ENCODE peak calls at places on chromosomes 2 and 18, in nine cellular contexts. D is A549, V is IMR-90, K is heart left ventricle, F is esophagus squamous epithelium, G is adrenal gland, R is tibial nerve, H is HCT116, Z is GM12878. Q is an unnamed sample.

GRCh38 chr2:64052468-64053241 is 33.4 kb upstream of the VPS54 start:
- DNase-seq in D (no peak), V (peak; percentile 5), K (no peak), F (no peak), G (no peak), R (no peak), H (no peak), Z (no peak), Q (no peak)

GRCh38 chr2:199988176-199988575 is 32.8 kb downstream of the MAIP1 start:
- DNase-seq in D (no peak), V (peak; percentile 61), K (no peak), F (no peak), G (no peak), R (no peak), H (no peak), Z (no peak), Q (no peak)

GRCh38 chr2:44937688-44938240 is 3.7 kb upstream of the SIX3 start:
- DNase-seq in D (peak; percentile 87), V (no peak), K (no peak), F (no peak), G (no peak), R (no peak), H (peak; percentile 57), Z (no peak), Q (no peak)

GRCh38 chr2:238695538-238695937 is 152.3 kb upstream of the TWIST2 start:
- DNase-seq in D (no peak), V (no peak), K (no peak), F (no peak), G (no peak), R (no peak), H (no peak), Z (no peak), Q (peak; percentile 48)

GRCh38 chr2:70664525-70664924 is 103.5 kb downstream of the ADD2 start:
- DNase-seq in D (no peak), V (no peak), K (no peak), F (no peak), G (no peak), R (no peak), H (no peak), Z (no peak), Q (no peak)

GRCh38 chr2:179646173-179646762 is 215.1 kb downstream of the ZNF385B start:
- DNase-seq in D (no peak), V (no peak), K (no peak), F (no peak), G (no peak), R (no peak), H (no peak), Z (no peak), Q (no peak)

GRCh38 chr18:2114765-2115164 is 456.5 kb downstream of the METTL4 start:
- DNase-seq in D (no peak), V (no peak), K (no peak), F (no peak), G (no peak), R (no peak), H (no peak), Z (no peak), Q (no peak)

GRCh38 chr2:127695491-127696472 is 5.5 kb upstream of the SFT2D3 start:
- DNase-seq in D (peak; percentile 80), V (peak; percentile 40), K (peak; percentile 81), F (no peak), G (peak; percentile 49), R (no peak), H (peak; percentile 27), Z (no peak), Q (peak; percentile 72)

GRCh38 chr2:45190481-45190880 is 181.2 kb upstream of the SIX2 start:
- DNase-seq in D (peak; percentile 26), V (peak; percentile 69), K (no peak), F (no peak), G (no peak), R (no peak), H (no peak), Z (no peak), Q (no peak)

GRCh38 chr2:233690444-233690843 is 2.2 kb upstream of the UGT1A6 start:
- DNase-seq in D (peak; percentile 71), V (peak; percentile 3), K (no peak), F (no peak), G (no peak), R (no peak), H (no peak), Z (no peak), Q (no peak)

GRCh38 chr2:233693963-233694362 is 1.3 kb downstream of the UGT1A6 start:
- DNase-seq in D (no peak), V (no peak), K (no peak), F (no peak), G (no peak), R (no peak), H (no peak), Z (no peak), Q (no peak)

GRCh38 chr2:233689498-233689897 is 3.2 kb upstream of the UGT1A6 start:
- DNase-seq in D (no peak), V (no peak), K (no peak), F (no peak), G (no peak), R (no peak), H (no peak), Z (no peak), Q (no peak)

GRCh38 chr2:233692648-233693047 is at the start of gene UGT1A6:
- DNase-seq in D (no peak), V (no peak), K (no peak), F (no peak), G (no peak), R (no peak), H (no peak), Z (no peak), Q (no peak)

DNA sequence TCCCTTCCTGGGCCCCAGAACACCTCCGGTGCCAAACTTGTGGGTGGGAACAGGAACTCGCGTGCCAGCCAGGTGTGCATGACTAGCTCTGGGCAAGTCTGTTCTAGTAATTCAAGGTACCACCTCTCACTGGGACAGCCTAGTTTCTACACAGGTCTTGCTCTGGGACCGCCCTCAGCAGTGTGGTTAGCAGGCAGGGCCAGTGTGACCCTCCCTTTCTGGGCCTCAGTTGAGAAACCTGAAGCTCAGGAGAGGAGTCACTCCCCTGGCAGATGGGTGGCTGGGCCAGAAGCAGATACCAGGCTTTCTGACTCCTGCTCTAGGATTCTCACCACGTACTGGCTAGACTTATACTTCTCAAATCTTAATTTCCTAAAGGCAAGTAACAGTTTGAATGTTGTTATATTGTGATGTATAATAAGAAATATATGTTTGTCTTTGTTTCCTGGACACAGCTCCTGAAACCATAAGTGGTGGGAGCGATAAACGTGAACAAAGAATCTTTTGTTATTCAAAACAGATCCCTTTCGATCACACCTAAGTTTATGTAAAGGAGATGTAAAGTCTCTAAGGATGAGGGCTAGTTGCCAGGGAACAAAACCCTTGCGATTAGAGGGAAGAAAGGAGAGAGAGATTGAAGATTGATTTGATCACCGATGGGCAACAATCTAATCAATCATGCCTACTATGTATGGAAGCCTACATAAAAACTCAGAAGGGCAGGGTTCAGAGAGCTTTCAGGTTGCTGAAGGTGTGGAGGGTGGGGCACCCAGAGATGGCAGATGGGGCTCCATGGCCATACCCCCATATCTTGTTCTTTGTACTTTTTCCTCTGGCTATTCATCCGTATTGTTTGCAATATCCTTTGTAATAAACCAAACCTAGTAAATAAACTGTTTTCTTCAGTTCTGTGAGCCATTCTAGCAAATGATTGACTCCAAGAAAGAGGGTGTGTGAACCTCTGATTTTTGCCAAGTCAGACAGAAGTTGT is 952 bp upstream of the UGT1A6 start:
- DNase-seq in D (no peak), V (no peak), K (no peak), F (no peak), G (no peak), R (no peak), H (no peak), Z (no peak), Q (no peak)
- TF ChIP-seq POLR2A in D (no peak), V (no peak), K (no peak), F (peak; percentile 80), G (no peak), R (no peak), H (no peak), Z (no peak), Q (no peak)

GRCh38 chr2:191846787-191847620 is at the start of gene CAVIN2:
- DNase-seq in D (peak; percentile 77), V (peak; percentile 90), K (peak; percentile 60), F (no peak), G (peak; percentile 34), R (no peak), H (no peak), Z (peak; percentile 5), Q (peak; percentile 48)
- H3K4me3 ChIP-seq in D (peak within 1 kb of the TSS; percentile 53), V (peak within 1 kb of the TSS; percentile 33), K (peak within 1 kb of the TSS; percentile 52), F (peak within 1 kb of the TSS; percentile 73), G (peak within 1 kb of the TSS; percentile 5), R (peak within 1 kb of the TSS; percentile 22), H (no peak within 1 kb of the TSS), Z (no peak within 1 kb of the TSS), Q (peak within 1 kb of the TSS; percentile 48)

DNA sequence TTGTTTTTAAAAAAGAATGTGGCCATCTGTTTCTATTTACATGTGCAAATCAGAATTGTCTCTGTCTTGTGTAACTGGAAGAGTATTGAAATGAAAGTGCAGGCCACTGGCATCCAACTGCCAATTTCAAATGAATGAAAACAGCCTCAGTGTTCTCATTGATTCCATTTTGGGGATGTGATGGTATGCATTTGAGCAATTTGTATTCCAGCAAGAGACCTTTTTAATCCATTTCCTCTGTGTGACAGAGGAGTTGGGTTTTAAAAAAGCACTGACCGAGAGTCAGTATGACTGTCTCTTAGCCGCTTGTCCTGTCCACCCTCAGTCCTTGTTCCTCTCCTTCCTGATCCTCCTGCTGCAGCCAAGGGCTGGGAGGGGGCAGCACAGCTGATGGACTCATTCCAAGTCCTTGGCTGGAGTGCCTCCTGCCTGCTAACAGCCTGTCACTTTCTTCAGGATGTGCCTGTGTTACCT is 50.0 kb downstream of the ASAP2 start:
- DNase-seq in D (no peak), V (no peak), K (no peak), F (no peak), G (no peak), R (no peak), H (no peak), Z (no peak), Q (no peak)
- H3K4me1 ChIP-seq in D (peaks cover 40% of the 10 kb centered on the region), V (peaks cover 37% of the 10 kb centered on the region), K (peaks cover 65% of the 10 kb centered on the region), F (peaks cover 10% of the 10 kb centered on the region), G (peaks cover 10% of the 10 kb centered on the region), R (peaks cover 41% of the 10 kb centered on the region), H (peaks cover 9% of the 10 kb centered on the region), Z (no peaks in the 10 kb centered on the region), Q (peaks cover 28% of the 10 kb centered on the region)

GRCh38 chr2:152250421-152251100 is 75.0 kb upstream of the STAM2 start:
- DNase-seq in D (no peak), V (no peak), K (no peak), F (no peak), G (no peak), R (no peak), H (no peak), Z (no peak), Q (no peak)

GRCh38 chr2:152255918-152256317 is 79.1 kb upstream of the FMNL2 start:
- DNase-seq in D (no peak), V (no peak), K (no peak), F (no peak), G (no peak), R (no peak), H (no peak), Z (no peak), Q (no peak)

GRCh38 chr2:152251811-152252210 is 76.2 kb upstream of the STAM2 start:
- DNase-seq in D (no peak), V (no peak), K (no peak), F (no peak), G (no peak), R (no peak), H (no peak), Z (no peak), Q (no peak)

DNA sequence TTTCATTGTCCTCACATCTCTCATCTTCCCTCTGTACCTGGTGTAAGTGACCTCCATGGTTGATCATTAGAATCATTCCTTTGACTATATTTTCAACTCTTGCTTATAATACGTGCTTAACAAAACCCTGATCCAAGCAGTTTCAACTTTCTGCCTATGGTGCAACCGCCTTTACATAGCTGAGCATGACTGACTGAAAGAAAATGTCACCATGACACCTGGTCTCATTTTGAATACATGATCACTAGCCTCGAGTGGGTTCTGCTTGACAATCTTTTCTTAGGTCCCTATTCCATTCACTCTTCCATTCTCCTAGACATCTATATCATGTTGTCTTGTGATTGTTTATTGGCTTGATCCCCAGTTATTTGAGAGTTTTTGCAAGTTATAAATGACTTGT is 78.9 kb upstream of the STAM2 start:
- DNase-seq in D (no peak), V (no peak), K (no peak), F (no peak), G (no peak), R (no peak), H (no peak), Z (no peak), Q (no peak)
- TF ChIP-seq POLR2A in D (no peak), V (no peak), K (no peak), F (no peak), G (no peak), R (no peak), H (no peak), Z (no peak), Q (no peak)